ENCODE peak calls at places on chromosome 6, in four cellular contexts. V is activated naive CD4-positive, alpha-beta T cell treated with anti-CD3 and anti-CD28 coated beads for 36 hours; L is RPMI7951; X is ascending aorta. Q is an unnamed sample.

GRCh38 chr6:157822221-157823000 is 635 bp upstream of the SNX9 start:
- DNase-seq in L (no peak), X (no peak), V (no peak), Q (no peak)

GRCh38 chr6:107079429-107079828 is 35.9 kb downstream of the BEND3 start:
- DNase-seq in V (no peak), X (peak), L (peak), Q (no peak)

GRCh38 chr6:163946437-163946836 is 531.9 kb downstream of the QKI start:
- DNase-seq in V (no peak), X (no peak), L (no peak), Q (no peak)

GRCh38 chr6:130632897-130633296 is 194.3 kb upstream of the SMLR1 start:
- DNase-seq in X (no peak), L (no peak), V (no peak), Q (no peak)

GRCh38 chr6:130426078-130426726 is 60.4 kb downstream of the TMEM200A start:
- DNase-seq in V (no peak), L (peak), X (no peak), Q (no peak)

GRCh38 chr6:6004147-6004995 is 2.4 kb downstream of the NRN1 start:
- DNase-seq in X (no peak), L (no peak), V (no peak), Q (no peak)

GRCh38 chr6:148508401-148509151 is 165.9 kb downstream of the SASH1 start:
- DNase-seq in X (no peak), L (peak), V (no peak), Q (peak)

GRCh38 chr6:167835260-167835659 is 8.5 kb downstream of the AFDN start:
- DNase-seq in L (no peak), X (no peak), V (no peak), Q (no peak)

GRCh38 chr6:62740596-62740995 is 454.6 kb upstream of the KHDRBS2 start:
- DNase-seq in L (no peak), V (no peak), X (no peak), Q (no peak)

GRCh38 chr6:141483561-141484061 is 649.1 kb upstream of the GJE1 start:
- DNase-seq in X (peak), L (peak), V (peak), Q (peak)

GRCh38 chr6:42193491-42193894 is 1.3 kb downstream of the GUCA1B start:
- DNase-seq in V (no peak), L (no peak), X (no peak), Q (no peak)

GRCh38 chr6:111874030-111874425 is 776 bp upstream of the FYN start:
- DNase-seq in V (peak), X (no peak), L (peak), Q (no peak)

GRCh38 chr6:16168858-16169257 is 40.0 kb downstream of the MYLIP start:
- DNase-seq in X (no peak), V (no peak), L (peak), Q (no peak)

GRCh38 chr6:513058-513457 is 121.5 kb downstream of the IRF4 start:
- DNase-seq in V (no peak), L (no peak), X (no peak), Q (no peak)

GRCh38 chr6:135162678-135163439 is 18.2 kb upstream of the MYB start:
- DNase-seq in L (peak), X (no peak), V (peak), Q (no peak)

GRCh38 chr6:125236536-125237327 is 65.0 kb downstream of the HDDC2 start:
- DNase-seq in V (no peak), L (no peak), X (no peak), Q (no peak)